ENCODE peak calls at places on chromosomes 1 and 21, in four cellular contexts. One of them, this sample, is unnamed.

GRCh38 chr1:37718901-37719571 is 26.7 kb downstream of the CDCA8 start:
- DNase-seq in posterior vena cava: peak
- DNase-seq in CD8-positive, alpha-beta memory T cell: no peak
- DNase-seq in EL: no peak
- DNase-seq in this sample: no peak

GRCh38 chr1:3491291-3492246 is 37.1 kb downstream of the ARHGEF16 start:
- DNase-seq in EL: peak
- DNase-seq in posterior vena cava: peak
- DNase-seq in CD8-positive, alpha-beta memory T cell: peak
- DNase-seq in this sample: peak

GRCh38 chr1:193060938-193061337 is 1.5 kb downstream of the RO60 start:
- DNase-seq in EL: peak
- DNase-seq in posterior vena cava: no peak
- DNase-seq in CD8-positive, alpha-beta memory T cell: no peak
- DNase-seq in this sample: no peak

GRCh38 chr1:25216123-25216522 is 16.2 kb downstream of the SYF2 start:
- DNase-seq in posterior vena cava: no peak
- DNase-seq in CD8-positive, alpha-beta memory T cell: no peak
- DNase-seq in EL: no peak
- DNase-seq in this sample: no peak

GRCh38 chr1:53015508-53015860 is 46.5 kb upstream of the PODN start:
- DNase-seq in CD8-positive, alpha-beta memory T cell: no peak
- DNase-seq in posterior vena cava: no peak
- DNase-seq in EL: no peak
- DNase-seq in this sample: no peak

GRCh38 chr1:25618433-25618808 is 1.8 kb downstream of the MAN1C1 start:
- DNase-seq in CD8-positive, alpha-beta memory T cell: no peak
- DNase-seq in posterior vena cava: no peak
- DNase-seq in EL: no peak
- DNase-seq in this sample: no peak

GRCh38 chr1:10701145-10701544 is 95.3 kb downstream of the CASZ1 start:
- DNase-seq in EL: no peak
- DNase-seq in CD8-positive, alpha-beta memory T cell: no peak
- DNase-seq in posterior vena cava: no peak
- DNase-seq in this sample: no peak

GRCh38 chr1:14017531-14017961 is 317.6 kb downstream of the PRDM2 start:
- DNase-seq in CD8-positive, alpha-beta memory T cell: no peak
- DNase-seq in posterior vena cava: no peak
- DNase-seq in EL: no peak
- DNase-seq in this sample: no peak

GRCh38 chr1:219188331-219188803 is 14.7 kb downstream of the LYPLAL1 start:
- DNase-seq in EL: no peak
- DNase-seq in posterior vena cava: no peak
- DNase-seq in CD8-positive, alpha-beta memory T cell: no peak
- DNase-seq in this sample: peak

GRCh38 chr1:178740924-178741323 is 15.9 kb downstream of the RALGPS2 start:
- DNase-seq in CD8-positive, alpha-beta memory T cell: no peak
- DNase-seq in EL: no peak
- DNase-seq in posterior vena cava: no peak
- DNase-seq in this sample: no peak

GRCh38 chr1:55060133-55060999 is 21.0 kb downstream of the PCSK9 start:
- DNase-seq in EL: no peak
- DNase-seq in CD8-positive, alpha-beta memory T cell: no peak
- DNase-seq in posterior vena cava: peak
- DNase-seq in this sample: no peak

GRCh38 chr1:247113094-247113497 is 8.9 kb upstream of the ZNF669 start:
- DNase-seq in posterior vena cava: no peak
- DNase-seq in CD8-positive, alpha-beta memory T cell: no peak
- DNase-seq in EL: peak
- DNase-seq in this sample: no peak

GRCh38 chr21:46120301-46121285 is 22.7 kb downstream of the COL6A2 start:
- DNase-seq in posterior vena cava: peak
- DNase-seq in CD8-positive, alpha-beta memory T cell: no peak
- DNase-seq in EL: no peak
- DNase-seq in this sample: no peak

GRCh38 chr1:34980715-34981114 is 4.4 kb downstream of the TMEM35B start:
- DNase-seq in posterior vena cava: no peak
- DNase-seq in EL: no peak
- DNase-seq in CD8-positive, alpha-beta memory T cell: no peak
- DNase-seq in this sample: no peak